ENCODE peak calls at places on chromosome 6, in ten cellular contexts. One of them, this sample, is unnamed.

GRCh38 chr6:16762547-16763477 is 1.6 kb upstream of the ATXN1 start:
- DNase-seq in fibroblast of villous mesenchyme: peak; percentile 82
- DNase-seq in dorsolateral prefrontal cortex: no peak
- DNase-seq in choroid plexus epithelial cell: peak; percentile 87
- DNase-seq in WERI-Rb-1: no peak
- DNase-seq in AG04450: no peak
- DNase-seq in Peyer's patch: peak; percentile 86
- DNase-seq in tibial artery: no peak
- DNase-seq in epithelial cell of esophagus: peak; percentile 93
- DNase-seq in fibroblast of lung: peak; percentile 92
- DNase-seq in this sample: peak; percentile 97

GRCh38 chr6:125746731-125747588 is 2.5 kb upstream of the HEY2 start:
- DNase-seq in tibial artery: peak; percentile 92
- DNase-seq in Peyer's patch: peak; percentile 87
- DNase-seq in WERI-Rb-1: peak; percentile 42
- DNase-seq in dorsolateral prefrontal cortex: peak; percentile 52
- DNase-seq in choroid plexus epithelial cell: peak; percentile 84
- DNase-seq in fibroblast of villous mesenchyme: peak; percentile 73
- DNase-seq in fibroblast of lung: peak; percentile 50
- DNase-seq in AG04450: no peak
- DNase-seq in epithelial cell of esophagus: peak; percentile 33
- DNase-seq in this sample: peak; percentile 76

GRCh38 chr6:116624036-116624805 is 7.9 kb downstream of the RSPH4A start:
- DNase-seq in tibial artery: no peak
- DNase-seq in choroid plexus epithelial cell: no peak
- DNase-seq in fibroblast of lung: no peak
- DNase-seq in WERI-Rb-1: no peak
- DNase-seq in Peyer's patch: no peak
- DNase-seq in fibroblast of villous mesenchyme: no peak
- DNase-seq in dorsolateral prefrontal cortex: no peak
- DNase-seq in AG04450: no peak
- DNase-seq in epithelial cell of esophagus: peak; percentile 59
- DNase-seq in this sample: no peak

GRCh38 chr6:37819802-37820712 is 530 bp downstream of the ZFAND3 start:
- DNase-seq in Peyer's patch: peak; percentile 65
- DNase-seq in WERI-Rb-1: peak; percentile 43
- DNase-seq in tibial artery: peak; percentile 75
- DNase-seq in epithelial cell of esophagus: peak; percentile 76
- DNase-seq in AG04450: no peak
- DNase-seq in choroid plexus epithelial cell: peak; percentile 45
- DNase-seq in fibroblast of villous mesenchyme: peak; percentile 78
- DNase-seq in dorsolateral prefrontal cortex: peak; percentile 49
- DNase-seq in fibroblast of lung: peak; percentile 70
- DNase-seq in this sample: peak; percentile 86

GRCh38 chr6:37538107-37538506 is 38.4 kb upstream of the CCDC167 start:
- DNase-seq in AG04450: no peak
- DNase-seq in dorsolateral prefrontal cortex: no peak
- DNase-seq in WERI-Rb-1: peak; percentile 81
- DNase-seq in tibial artery: no peak
- DNase-seq in epithelial cell of esophagus: peak; percentile 71
- DNase-seq in fibroblast of villous mesenchyme: no peak
- DNase-seq in fibroblast of lung: no peak
- DNase-seq in choroid plexus epithelial cell: no peak
- DNase-seq in Peyer's patch: no peak
- DNase-seq in this sample: no peak

GRCh38 chr6:117920493-117920845 is 13.4 kb downstream of the SLC35F1 start:
- DNase-seq in dorsolateral prefrontal cortex: no peak
- DNase-seq in AG04450: no peak
- DNase-seq in Peyer's patch: no peak
- DNase-seq in fibroblast of lung: no peak
- DNase-seq in tibial artery: no peak
- DNase-seq in epithelial cell of esophagus: no peak
- DNase-seq in fibroblast of villous mesenchyme: no peak
- DNase-seq in choroid plexus epithelial cell: no peak
- DNase-seq in WERI-Rb-1: no peak
- DNase-seq in this sample: no peak

GRCh38 chr6:79833264-79833663 is 114.1 kb downstream of the ELOVL4 start:
- DNase-seq in Peyer's patch: no peak
- DNase-seq in choroid plexus epithelial cell: peak; percentile 22
- DNase-seq in AG04450: no peak
- DNase-seq in epithelial cell of esophagus: peak; percentile 27
- DNase-seq in fibroblast of villous mesenchyme: peak; percentile 25
- DNase-seq in fibroblast of lung: peak; percentile 3
- DNase-seq in dorsolateral prefrontal cortex: no peak
- DNase-seq in tibial artery: no peak
- DNase-seq in WERI-Rb-1: no peak
- DNase-seq in this sample: no peak

GRCh38 chr6:53795702-53796450 is 1.1 kb downstream of the LRRC1 start:
- DNase-seq in AG04450: no peak
- DNase-seq in dorsolateral prefrontal cortex: peak; percentile 63
- DNase-seq in tibial artery: peak; percentile 29
- DNase-seq in WERI-Rb-1: peak; percentile 38
- DNase-seq in Peyer's patch: peak; percentile 62
- DNase-seq in fibroblast of lung: no peak
- DNase-seq in choroid plexus epithelial cell: no peak
- DNase-seq in epithelial cell of esophagus: peak; percentile 57
- DNase-seq in fibroblast of villous mesenchyme: peak; percentile 43
- DNase-seq in this sample: peak; percentile 9

GRCh38 chr6:82458147-82458546 is 94.5 kb downstream of the TPBG start:
- DNase-seq in fibroblast of villous mesenchyme: no peak
- DNase-seq in choroid plexus epithelial cell: peak; percentile 2
- DNase-seq in WERI-Rb-1: no peak
- DNase-seq in tibial artery: no peak
- DNase-seq in epithelial cell of esophagus: peak; percentile 99
- DNase-seq in dorsolateral prefrontal cortex: no peak
- DNase-seq in fibroblast of lung: no peak
- DNase-seq in AG04450: no peak
- DNase-seq in Peyer's patch: no peak
- DNase-seq in this sample: no peak

GRCh38 chr6:82419859-82420258 is 56.2 kb downstream of the TPBG start:
- DNase-seq in choroid plexus epithelial cell: no peak
- DNase-seq in dorsolateral prefrontal cortex: no peak
- DNase-seq in Peyer's patch: no peak
- DNase-seq in WERI-Rb-1: no peak
- DNase-seq in fibroblast of lung: no peak
- DNase-seq in fibroblast of villous mesenchyme: peak; percentile 34
- DNase-seq in AG04450: no peak
- DNase-seq in epithelial cell of esophagus: peak; percentile 8
- DNase-seq in tibial artery: no peak
- DNase-seq in this sample: no peak

GRCh38 chr6:70479236-70479635 is 65.9 kb downstream of the FAM135A start:
- DNase-seq in fibroblast of lung: peak; percentile 47
- DNase-seq in dorsolateral prefrontal cortex: no peak
- DNase-seq in choroid plexus epithelial cell: peak; percentile 55
- DNase-seq in tibial artery: no peak
- DNase-seq in epithelial cell of esophagus: no peak
- DNase-seq in AG04450: no peak
- DNase-seq in WERI-Rb-1: no peak
- DNase-seq in fibroblast of villous mesenchyme: peak; percentile 88
- DNase-seq in Peyer's patch: no peak
- DNase-seq in this sample: peak; percentile 68

GRCh38 chr6:71383891-71384489 is 95.4 kb downstream of the OGFRL1 start:
- DNase-seq in fibroblast of lung: peak; percentile 81
- DNase-seq in fibroblast of villous mesenchyme: peak; percentile 72
- DNase-seq in dorsolateral prefrontal cortex: no peak
- DNase-seq in choroid plexus epithelial cell: peak; percentile 80
- DNase-seq in AG04450: no peak
- DNase-seq in tibial artery: no peak
- DNase-seq in WERI-Rb-1: no peak
- DNase-seq in Peyer's patch: no peak
- DNase-seq in epithelial cell of esophagus: peak; percentile 47
- DNase-seq in this sample: peak; percentile 81

GRCh38 chr6:122712864-122713612 is 66.5 kb upstream of the FABP7 start:
- DNase-seq in Peyer's patch: no peak
- DNase-seq in WERI-Rb-1: no peak
- DNase-seq in fibroblast of villous mesenchyme: no peak
- DNase-seq in AG04450: no peak
- DNase-seq in tibial artery: no peak
- DNase-seq in epithelial cell of esophagus: peak; percentile 9
- DNase-seq in fibroblast of lung: no peak
- DNase-seq in choroid plexus epithelial cell: no peak
- DNase-seq in dorsolateral prefrontal cortex: no peak
- DNase-seq in this sample: no peak

GRCh38 chr6:35725721-35726438 is 11.0 kb upstream of the ARMC12 start:
- DNase-seq in WERI-Rb-1: no peak
- DNase-seq in Peyer's patch: peak; percentile 93
- DNase-seq in fibroblast of villous mesenchyme: peak; percentile 80
- DNase-seq in dorsolateral prefrontal cortex: peak; percentile 71
- DNase-seq in fibroblast of lung: peak; percentile 88
- DNase-seq in choroid plexus epithelial cell: peak; percentile 93
- DNase-seq in tibial artery: peak; percentile 86
- DNase-seq in epithelial cell of esophagus: no peak
- DNase-seq in AG04450: no peak
- DNase-seq in this sample: peak; percentile 83

GRCh38 chr6:52596371-52597028 is 19.6 kb upstream of the TRAM2 start:
- DNase-seq in tibial artery: no peak
- DNase-seq in fibroblast of lung: peak; percentile 89
- DNase-seq in dorsolateral prefrontal cortex: no peak
- DNase-seq in epithelial cell of esophagus: peak; percentile 44
- DNase-seq in WERI-Rb-1: no peak
- DNase-seq in AG04450: no peak
- DNase-seq in fibroblast of villous mesenchyme: peak; percentile 68
- DNase-seq in Peyer's patch: no peak
- DNase-seq in choroid plexus epithelial cell: peak; percentile 89
- DNase-seq in this sample: peak; percentile 84

GRCh38 chr6:3293271-3294155 is 34.8 kb downstream of the PSMG4 start:
- DNase-seq in tibial artery: peak; percentile 13
- DNase-seq in WERI-Rb-1: peak; percentile 46
- DNase-seq in fibroblast of lung: no peak
- DNase-seq in Peyer's patch: peak; percentile 32
- DNase-seq in dorsolateral prefrontal cortex: peak; percentile 32
- DNase-seq in fibroblast of villous mesenchyme: no peak
- DNase-seq in choroid plexus epithelial cell: no peak
- DNase-seq in epithelial cell of esophagus: no peak
- DNase-seq in AG04450: no peak
- DNase-seq in this sample: no peak

GRCh38 chr6:14431375-14432330 is 314.1 kb downstream of the CD83 start:
- DNase-seq in AG04450: no peak
- DNase-seq in epithelial cell of esophagus: peak; percentile 59
- DNase-seq in tibial artery: no peak
- DNase-seq in Peyer's patch: no peak
- DNase-seq in WERI-Rb-1: peak; percentile 88
- DNase-seq in fibroblast of villous mesenchyme: no peak
- DNase-seq in dorsolateral prefrontal cortex: no peak
- DNase-seq in choroid plexus epithelial cell: no peak
- DNase-seq in fibroblast of lung: no peak
- DNase-seq in this sample: no peak
- H3K4me3 ChIP-seq in AG04450: no peak overlapping the region
- H3K4me3 ChIP-seq in epithelial cell of esophagus: no peak overlapping the region
- H3K4me3 ChIP-seq in tibial artery: no peak overlapping the region
- H3K4me3 ChIP-seq in Peyer's patch: no peak overlapping the region
- H3K4me3 ChIP-seq in WERI-Rb-1: peak overlapping the region; percentile 42
- H3K4me3 ChIP-seq in fibroblast of villous mesenchyme: no peak overlapping the region
- H3K4me3 ChIP-seq in dorsolateral prefrontal cortex: no peak overlapping the region
- H3K4me3 ChIP-seq in choroid plexus epithelial cell: no peak overlapping the region
- H3K4me3 ChIP-seq in fibroblast of lung: no peak overlapping the region
- H3K4me3 ChIP-seq in this sample: no peak overlapping the region

GRCh38 chr6:32113386-32114352 is 4.5 kb upstream of the TNXB start:
- DNase-seq in choroid plexus epithelial cell: peak; percentile 94
- DNase-seq in epithelial cell of esophagus: no peak
- DNase-seq in Peyer's patch: peak; percentile 77
- DNase-seq in dorsolateral prefrontal cortex: peak; percentile 53
- DNase-seq in WERI-Rb-1: peak; percentile 48
- DNase-seq in tibial artery: peak; percentile 92
- DNase-seq in AG04450: peak; percentile 81
- DNase-seq in fibroblast of lung: peak; percentile 99
- DNase-seq in fibroblast of villous mesenchyme: peak; percentile 98
- DNase-seq in this sample: peak; percentile 98
- TF ChIP-seq CTCF in choroid plexus epithelial cell: peak; percentile 71
- TF ChIP-seq CTCF in epithelial cell of esophagus: peak; percentile 4
- TF ChIP-seq CTCF in Peyer's patch: no peak
- TF ChIP-seq CTCF in dorsolateral prefrontal cortex: peak; percentile 42
- TF ChIP-seq CTCF in WERI-Rb-1: peak; percentile 29
- TF ChIP-seq CTCF in tibial artery: peak; percentile 66
- TF ChIP-seq CTCF in AG04450: peak; percentile 60
- TF ChIP-seq CTCF in fibroblast of lung: peak; percentile 78
- TF ChIP-seq CTCF in fibroblast of villous mesenchyme: peak; percentile 68
- TF ChIP-seq CTCF in this sample: peak; percentile 71

DNA sequence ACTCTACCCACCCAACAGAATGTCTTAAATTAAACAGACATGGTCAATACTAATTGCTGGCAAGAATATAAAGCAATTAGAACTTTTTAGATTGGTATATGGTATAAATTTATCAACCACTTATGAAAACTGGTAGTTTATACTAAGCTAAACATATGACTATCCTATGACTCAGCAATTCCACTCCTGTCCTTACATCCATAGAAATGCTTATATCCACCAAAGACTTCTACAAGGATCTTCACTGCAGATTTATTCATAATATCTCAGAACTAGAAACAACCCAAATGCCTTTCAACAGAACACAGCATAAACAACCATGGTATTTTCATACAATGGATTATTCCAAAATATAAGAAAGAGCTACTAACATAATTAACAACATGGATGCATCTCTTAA is 4.6 kb downstream of the ZNF184 start:
- DNase-seq in WERI-Rb-1: no peak
- DNase-seq in fibroblast of lung: peak; percentile 66
- DNase-seq in dorsolateral prefrontal cortex: no peak
- DNase-seq in epithelial cell of esophagus: peak; percentile 48
- DNase-seq in Peyer's patch: no peak
- DNase-seq in choroid plexus epithelial cell: peak; percentile 43
- DNase-seq in tibial artery: no peak
- DNase-seq in fibroblast of villous mesenchyme: peak; percentile 27
- DNase-seq in AG04450: peak; percentile 15
- DNase-seq in this sample: peak; percentile 5
- H3K4me3 ChIP-seq in WERI-Rb-1: no peak overlapping the region
- H3K4me3 ChIP-seq in fibroblast of lung: no peak overlapping the region
- H3K4me3 ChIP-seq in dorsolateral prefrontal cortex: peak overlapping the region; percentile 93
- H3K4me3 ChIP-seq in epithelial cell of esophagus: no peak overlapping the region
- H3K4me3 ChIP-seq in Peyer's patch: no peak overlapping the region
- H3K4me3 ChIP-seq in choroid plexus epithelial cell: no peak overlapping the region
- H3K4me3 ChIP-seq in tibial artery: no peak overlapping the region
- H3K4me3 ChIP-seq in fibroblast of villous mesenchyme: no peak overlapping the region
- H3K4me3 ChIP-seq in AG04450: no peak overlapping the region
- H3K4me3 ChIP-seq in this sample: no peak overlapping the region

DNA sequence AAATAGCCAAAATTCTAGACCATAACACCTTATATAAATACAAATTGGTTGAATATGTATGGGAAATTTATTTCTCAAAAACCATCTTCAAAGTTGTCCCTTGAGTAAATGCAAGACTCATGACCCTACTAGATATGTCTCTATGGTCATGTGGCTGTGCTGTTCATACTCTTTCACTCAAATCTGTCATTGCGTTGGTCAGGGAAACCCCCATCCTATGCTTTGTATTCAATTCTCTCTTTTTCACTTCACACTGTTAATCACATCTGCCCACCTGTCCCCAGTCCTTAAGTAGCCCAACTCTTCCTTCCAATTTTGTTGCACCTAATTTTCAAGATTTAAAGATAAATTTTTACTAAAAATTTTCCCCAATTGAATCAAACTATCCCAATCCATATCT is 51.0 kb downstream of the RPS12 start:
- DNase-seq in Peyer's patch: no peak
- DNase-seq in WERI-Rb-1: no peak
- DNase-seq in epithelial cell of esophagus: no peak
- DNase-seq in tibial artery: no peak
- DNase-seq in choroid plexus epithelial cell: no peak
- DNase-seq in fibroblast of villous mesenchyme: no peak
- DNase-seq in fibroblast of lung: no peak
- DNase-seq in dorsolateral prefrontal cortex: no peak
- DNase-seq in AG04450: no peak
- DNase-seq in this sample: no peak
- TF ChIP-seq CTCF in Peyer's patch: no peak
- TF ChIP-seq CTCF in WERI-Rb-1: no peak
- TF ChIP-seq CTCF in epithelial cell of esophagus: no peak
- TF ChIP-seq CTCF in tibial artery: no peak
- TF ChIP-seq CTCF in choroid plexus epithelial cell: no peak
- TF ChIP-seq CTCF in fibroblast of villous mesenchyme: no peak
- TF ChIP-seq CTCF in fibroblast of lung: no peak
- TF ChIP-seq CTCF in dorsolateral prefrontal cortex: no peak
- TF ChIP-seq CTCF in AG04450: no peak
- TF ChIP-seq CTCF in this sample: no peak